ENCODE peak calls at places on chromosome 16, in eight cellular contexts. O is CD4-positive, alpha-beta T cell; Y is cardiac muscle cell; A is epithelial cell of prostate; T is psoas muscle; B is Karpas-422; R is neuronal stem cell; G is CD4-positive, CD25-positive, alpha-beta regulatory T cell. F is an unnamed sample.
A peak's percentile ranks its signal among the peaks of the same experiment; 100 is the strongest.

GRCh38 chr16:20906225-20906870 is 5.8 kb downstream of the LYRM1 start:
- DNase-seq in O (no peak), Y (peak; percentile 94), A (no peak), T (no peak), B (no peak), R (no peak), G (no peak), F (peak; percentile 56)

GRCh38 chr16:54597222-54597621 is 310.6 kb upstream of the IRX3 start:
- DNase-seq in O (no peak), Y (no peak), A (no peak), T (no peak), B (no peak), R (no peak), G (no peak), F (no peak)

GRCh38 chr16:13866073-13866472 is 53.9 kb upstream of the ERCC4 start:
- DNase-seq in O (peak; percentile 35), Y (peak; percentile 93), A (peak; percentile 27), T (peak; percentile 79), B (peak; percentile 84), R (peak; percentile 44), G (peak; percentile 12), F (peak; percentile 61)

GRCh38 chr16:78695371-78695770 is 595.9 kb downstream of the WWOX start:
- DNase-seq in O (no peak), Y (no peak), A (no peak), T (no peak), B (no peak), R (no peak), G (no peak), F (no peak)

GRCh38 chr16:15509593-15510520 is 75.5 kb downstream of the BMERB1 start:
- DNase-seq in O (no peak), Y (peak; percentile 33), A (no peak), T (no peak), B (no peak), R (no peak), G (no peak), F (no peak)

GRCh38 chr16:11400076-11400475 is 54.8 kb downstream of the RMI2 start:
- DNase-seq in O (no peak), Y (no peak), A (no peak), T (no peak), B (no peak), R (no peak), G (no peak), F (no peak)

GRCh38 chr16:55370762-55371482 is 46.9 kb downstream of the IRX6 start:
- DNase-seq in O (no peak), Y (peak; percentile 45), A (no peak), T (peak; percentile 81), B (peak; percentile 81), R (peak; percentile 51), G (no peak), F (peak; percentile 64)

GRCh38 chr16:67504190-67505021 is 21.1 kb upstream of the AGRP start:
- DNase-seq in O (no peak), Y (no peak), A (no peak), T (peak; percentile 72), B (peak; percentile 39), R (no peak), G (peak; percentile 51), F (no peak)

GRCh38 chr16:35174006-35174405 is 1714.6 kb downstream of the TP53TG3F start:
- DNase-seq in O (peak; percentile 23), Y (no peak), A (no peak), T (no peak), B (no peak), R (no peak), G (no peak), F (no peak)

DNA sequence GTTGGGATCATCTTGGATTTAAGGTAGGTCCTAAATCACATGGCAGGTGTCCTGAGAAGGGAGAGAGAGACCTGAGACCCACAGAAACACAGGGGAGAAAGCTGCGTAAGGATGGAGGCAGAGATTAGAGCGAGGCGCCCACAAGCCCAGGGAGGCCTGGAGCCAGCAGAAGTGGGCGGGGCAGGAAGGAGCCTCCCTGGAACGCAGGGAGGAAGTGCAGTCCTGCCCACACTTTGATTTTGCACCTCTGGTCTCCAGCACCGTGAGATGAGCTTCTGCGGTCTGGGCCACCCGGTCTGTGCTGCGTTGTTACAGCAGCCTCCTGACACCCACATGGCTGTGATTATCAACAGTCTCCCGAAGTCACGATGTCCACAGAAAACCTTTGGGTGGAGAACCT is 6.4 kb downstream of the DNASE1L2 start:
- DNase-seq in O (no peak), Y (no peak), A (no peak), T (peak; percentile 46), B (no peak), R (no peak), G (no peak), F (no peak)
- H3K27ac ChIP-seq in O (no peak overlapping the region), Y (no peak overlapping the region), A (no peak overlapping the region), T (no peak overlapping the region), B (no peak overlapping the region), R (no peak overlapping the region), G (no peak overlapping the region), F (peak overlapping the region; percentile 19)

GRCh38 chr16:49051626-49052025 is 230.0 kb downstream of the CBLN1 start:
- DNase-seq in O (no peak), Y (no peak), A (no peak), T (no peak), B (no peak), R (no peak), G (no peak), F (no peak)
- H3K27ac ChIP-seq in O (no peak overlapping the region), Y (no peak overlapping the region), A (no peak overlapping the region), T (no peak overlapping the region), B (no peak overlapping the region), R (no peak overlapping the region), G (no peak overlapping the region), F (no peak overlapping the region)

DNA sequence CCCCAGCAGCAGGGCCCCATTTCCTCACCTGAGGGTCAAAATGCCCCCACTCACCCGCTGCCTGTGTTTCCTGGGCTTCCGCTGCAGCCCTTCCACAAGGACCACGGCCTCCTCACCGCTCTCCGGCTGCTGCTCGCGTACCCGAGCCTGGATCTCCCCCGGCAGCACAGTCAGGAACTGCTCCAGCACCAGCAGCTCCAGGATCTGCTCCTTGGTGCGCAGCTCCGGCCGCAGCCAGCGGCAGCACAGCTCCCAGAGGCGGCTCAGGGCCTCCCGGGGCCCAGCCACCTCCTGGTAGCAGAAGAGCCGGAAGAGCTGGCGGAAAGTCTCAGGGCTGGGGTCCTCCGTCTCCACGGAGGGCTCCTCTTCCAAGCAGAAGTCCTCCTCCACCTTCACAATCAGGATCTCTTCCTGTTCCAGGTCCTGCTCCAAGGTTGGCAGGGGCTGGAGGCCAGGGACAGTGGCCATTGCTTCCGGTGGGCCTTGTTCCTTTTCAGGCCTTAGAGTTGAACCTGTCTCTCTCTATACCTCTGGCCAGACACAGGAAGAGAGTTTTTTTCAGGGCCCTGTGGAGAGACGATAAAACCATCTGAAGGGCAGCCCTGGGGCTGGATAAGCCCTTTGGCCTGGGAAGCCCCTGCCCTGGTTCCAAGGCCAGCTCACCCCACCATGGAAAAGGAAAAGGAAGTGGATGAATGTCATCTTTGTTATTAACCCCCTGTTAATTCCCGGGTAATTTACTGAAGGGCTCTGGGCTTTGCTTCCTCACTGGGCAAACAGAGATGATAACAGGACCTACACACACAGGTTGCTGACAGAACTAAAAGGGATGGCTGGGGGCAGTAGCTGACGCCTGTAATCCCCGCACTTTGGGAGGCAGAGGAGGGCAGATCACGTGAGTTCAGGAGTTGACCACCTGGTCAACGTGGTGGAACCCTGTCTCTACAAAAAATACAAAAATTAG is 1.2 kb downstream of the ZNF500 start:
- DNase-seq in O (no peak), Y (no peak), A (no peak), T (no peak), B (no peak), R (no peak), G (no peak), F (no peak)
- H3K27ac ChIP-seq in O (no peak overlapping the region), Y (peak overlapping the region; percentile 74), A (peak overlapping the region; percentile 91), T (peak overlapping the region; percentile 78), B (no peak overlapping the region), R (no peak overlapping the region), G (peak overlapping the region; percentile 57), F (peak overlapping the region; percentile 85)

GRCh38 chr16:89334461-89334860 is 117.0 kb downstream of the ZNF778 start:
- DNase-seq in O (no peak), Y (no peak), A (no peak), T (peak; percentile 54), B (no peak), R (no peak), G (no peak), F (no peak)
- H3K27ac ChIP-seq in O (no peak overlapping the region), Y (peak overlapping the region; percentile 80), A (peak overlapping the region; percentile 17), T (peak overlapping the region; percentile 96), B (no peak overlapping the region), R (no peak overlapping the region), G (peak overlapping the region; percentile 53), F (peak overlapping the region; percentile 71)

F was measured in RWPE1.